ENCODE peak calls at places on chromosomes 7 and 10, in nine cellular contexts. A is ovary; Q is ascending aorta; C is fibroblast of lung; G is AG04450; Y is lower lobe of right lung; V is mesendoderm; I is effector memory CD4-positive, alpha-beta T cell; O is PC-9. K is an unnamed sample.

GRCh38 chr10:100826983-100827818 is 81.8 kb downstream of the PAX2 start:
- DNase-seq in A (peak; percentile 38), Q (peak; percentile 60), C (no peak), G (no peak), Y (no peak), V (peak; percentile 44), I (no peak), O (no peak), K (peak; percentile 79)

GRCh38 chr10:69684020-69684980 is 54.3 kb downstream of the FAM241B start:
- DNase-seq in A (peak; percentile 73), Q (peak; percentile 72), C (peak; percentile 20), G (no peak), Y (peak; percentile 80), V (no peak), I (no peak), O (no peak), K (peak; percentile 85)

GRCh38 chr7:114392686-114393085 is 21.9 kb upstream of the FOXP2 start:
- DNase-seq in A (no peak), Q (no peak), C (peak; percentile 28), G (no peak), Y (no peak), V (no peak), I (no peak), O (no peak), K (no peak)

GRCh38 chr7:10974717-10975032 is 1.0 kb downstream of the PHF14 start:
- DNase-seq in A (no peak), Q (no peak), C (no peak), G (no peak), Y (no peak), V (no peak), I (no peak), O (no peak), K (no peak)

GRCh38 chr7:12289996-12290395 is 78.9 kb downstream of the TMEM106B start:
- DNase-seq in A (no peak), Q (no peak), C (no peak), G (no peak), Y (no peak), V (no peak), I (no peak), O (no peak), K (no peak)

GRCh38 chr7:73704640-73705550 is 14.6 kb downstream of the STX1A start:
- DNase-seq in A (peak; percentile 55), Q (peak; percentile 78), C (peak; percentile 47), G (no peak), Y (peak; percentile 65), V (no peak), I (no peak), O (peak; percentile 46), K (no peak)

GRCh38 chr7:106552645-106553445 is 108.1 kb downstream of the CCDC71L start:
- DNase-seq in A (no peak), Q (peak; percentile 64), C (no peak), G (no peak), Y (no peak), V (no peak), I (no peak), O (no peak), K (no peak)

GRCh38 chr7:128948976-128949760 is 11.4 kb downstream of the IRF5 start:
- DNase-seq in A (no peak), Q (no peak), C (no peak), G (no peak), Y (no peak), V (no peak), I (no peak), O (no peak), K (no peak)

GRCh38 chr7:31098606-31099360 is 46.7 kb downstream of the ADCYAP1R1 start:
- DNase-seq in A (no peak), Q (peak; percentile 44), C (no peak), G (no peak), Y (no peak), V (no peak), I (no peak), O (no peak), K (no peak)

DNA sequence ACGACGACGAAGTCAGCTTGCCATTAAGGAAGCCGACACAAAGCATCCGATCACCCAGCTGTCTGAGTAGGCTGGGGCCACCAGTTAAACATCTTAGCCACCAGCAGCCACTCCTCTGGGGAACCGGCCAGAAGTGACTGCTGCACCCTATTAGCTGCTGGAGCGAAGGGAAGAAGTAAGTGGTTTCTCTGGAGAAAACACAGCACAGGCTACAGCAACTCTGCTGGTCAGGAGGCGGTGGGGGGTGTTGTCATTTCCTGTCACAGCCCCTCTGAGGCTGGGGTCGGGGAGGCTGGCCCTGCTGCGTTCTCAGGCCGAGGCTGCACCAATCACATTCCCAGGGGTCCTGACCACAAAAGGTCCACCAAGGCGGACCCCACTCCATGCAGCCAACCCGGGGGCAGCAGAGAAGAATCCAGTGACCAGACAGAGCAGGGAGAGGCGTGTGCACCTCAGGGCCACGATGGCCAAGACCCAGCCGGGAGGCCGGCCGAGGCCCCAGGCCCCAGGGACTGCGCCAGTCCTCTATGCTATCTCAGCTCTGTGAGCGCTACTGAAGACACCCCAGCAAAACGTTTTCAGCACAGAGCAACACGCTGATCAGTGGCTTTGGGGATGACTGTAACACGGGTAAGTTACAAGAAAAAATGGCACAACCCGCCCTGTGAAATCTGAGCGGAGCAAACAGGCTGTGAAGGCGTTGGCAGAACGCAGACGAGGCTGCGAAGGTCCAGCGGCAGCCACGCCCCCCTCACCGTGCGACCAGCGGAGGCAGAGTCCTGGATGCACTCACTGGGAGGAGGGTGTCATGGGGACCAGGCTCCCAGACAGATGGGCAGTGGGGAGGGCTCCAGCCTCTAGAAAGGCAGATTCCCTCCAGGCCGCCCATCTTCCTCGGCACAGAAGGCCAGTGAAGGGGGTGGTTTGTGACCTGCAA is 24.8 kb downstream of the STK32C start:
- DNase-seq in A (peak; percentile 24), Q (no peak), C (peak; percentile 7), G (no peak), Y (peak; percentile 29), V (no peak), I (no peak), O (no peak), K (peak; percentile 49)
- H3K27ac ChIP-seq in A (no peak overlapping the region), Q (no peak overlapping the region), C (no peak overlapping the region), G (no peak overlapping the region), Y (no peak overlapping the region), V (no peak overlapping the region), I (no peak overlapping the region), O (no peak overlapping the region), K (no peak overlapping the region)

GRCh38 chr7:152105205-152105604 is 79.7 kb downstream of the GALNT11 start:
- DNase-seq in A (no peak), Q (no peak), C (no peak), G (no peak), Y (no peak), V (no peak), I (no peak), O (no peak), K (no peak)

GRCh38 chr7:152107945-152108344 is 82.5 kb downstream of the GALNT11 start:
- DNase-seq in A (no peak), Q (no peak), C (no peak), G (no peak), Y (no peak), V (no peak), I (no peak), O (no peak), K (no peak)

GRCh38 chr7:152103691-152104090 is 78.2 kb downstream of the GALNT11 start:
- DNase-seq in A (no peak), Q (no peak), C (no peak), G (no peak), Y (no peak), V (no peak), I (no peak), O (no peak), K (no peak)

GRCh38 chr7:152108359-152108758 is 82.9 kb downstream of the GALNT11 start:
- DNase-seq in A (no peak), Q (no peak), C (no peak), G (no peak), Y (no peak), V (peak; percentile 42), I (no peak), O (no peak), K (no peak)

GRCh38 chr7:152106990-152107389 is 81.5 kb downstream of the GALNT11 start:
- DNase-seq in A (no peak), Q (no peak), C (peak; percentile 28), G (no peak), Y (no peak), V (peak; percentile 13), I (no peak), O (no peak), K (no peak)
- H3K27ac ChIP-seq in A (no peak overlapping the region), Q (no peak overlapping the region), C (no peak overlapping the region), G (no peak overlapping the region), Y (no peak overlapping the region), V (no peak overlapping the region), I (no peak overlapping the region), O (no peak overlapping the region), K (no peak overlapping the region)

GRCh38 chr7:16644157-16644556 is 1.4 kb downstream of the ANKMY2 start:
- DNase-seq in A (no peak), Q (no peak), C (no peak), G (no peak), Y (no peak), V (no peak), I (no peak), O (no peak), K (no peak)
- H3K27ac ChIP-seq in A (no peak overlapping the region), Q (peak overlapping the region; percentile 83), C (peak overlapping the region; percentile 95), G (no peak overlapping the region), Y (peak overlapping the region; percentile 93), V (no peak overlapping the region), I (no peak overlapping the region), O (no peak overlapping the region), K (no peak overlapping the region)

GRCh38 chr10:71838264-71839211 is 12.5 kb downstream of the PSAP start:
- DNase-seq in A (no peak), Q (no peak), C (no peak), G (no peak), Y (no peak), V (no peak), I (no peak), O (peak; percentile 77), K (peak; percentile 36)

GRCh38 chr10:71836594-71836970 is 14.5 kb downstream of the PSAP start:
- DNase-seq in A (no peak), Q (no peak), C (no peak), G (no peak), Y (no peak), V (no peak), I (no peak), O (no peak), K (peak; percentile 3)

GRCh38 chr10:71834343-71834674 is 16.7 kb downstream of the PSAP start:
- DNase-seq in A (no peak), Q (no peak), C (no peak), G (no peak), Y (no peak), V (no peak), I (no peak), O (peak; percentile 21), K (peak; percentile 69)

GRCh38 chr10:71835671-71836593 is 15.1 kb downstream of the PSAP start:
- DNase-seq in A (peak; percentile 71), Q (peak; percentile 93), C (peak; percentile 92), G (no peak), Y (no peak), V (no peak), I (no peak), O (peak; percentile 28), K (peak; percentile 93)

DNA sequence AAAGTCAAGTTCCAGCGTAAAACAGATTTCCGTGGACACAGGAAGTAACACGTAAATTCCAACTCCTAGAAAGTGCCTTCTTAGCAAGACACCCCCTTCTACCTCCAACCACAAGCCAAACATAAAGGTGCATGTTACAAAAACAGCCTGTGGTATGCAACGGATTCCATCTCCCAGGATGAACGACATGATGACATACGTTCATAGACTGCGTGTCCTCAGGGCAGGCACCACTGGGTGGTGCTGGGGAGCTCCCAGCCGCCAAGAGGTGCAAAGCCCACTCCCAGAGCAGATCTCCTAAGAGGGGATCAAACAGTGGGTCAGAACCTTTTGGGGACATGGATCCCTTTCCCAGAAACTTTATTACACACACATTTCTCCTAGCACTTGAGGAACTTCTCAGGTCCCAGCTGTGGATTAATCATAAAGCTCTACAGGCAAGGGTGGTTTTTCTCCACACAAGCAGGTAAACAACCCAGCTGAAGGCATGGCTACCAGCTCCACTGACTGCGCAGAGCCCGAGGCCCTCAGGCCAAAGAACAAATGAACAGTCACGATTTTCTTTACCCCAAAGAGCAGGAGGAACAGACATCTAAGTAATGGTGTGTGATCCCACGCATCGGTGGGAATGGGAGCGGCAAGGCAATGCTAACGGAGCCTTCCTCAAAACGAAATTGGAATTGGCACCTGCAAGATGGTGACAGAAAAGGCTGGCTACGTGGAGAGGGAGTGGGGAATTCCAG is 13.8 kb downstream of the PSAP start:
- DNase-seq in A (no peak), Q (no peak), C (no peak), G (no peak), Y (no peak), V (peak; percentile 81), I (no peak), O (peak; percentile 34), K (peak; percentile 74)
- H3K27ac ChIP-seq in A (no peak overlapping the region), Q (peak overlapping the region; percentile 89), C (no peak overlapping the region), G (no peak overlapping the region), Y (peak overlapping the region; percentile 60), V (no peak overlapping the region), I (no peak overlapping the region), O (peak overlapping the region; percentile 26), K (peak overlapping the region; percentile 91)

K was measured in kidney.